ENCODE peak calls at places on chromosomes 1 and 21, in four cellular contexts. J is body of pancreas, I is small intestine, S is transverse colon. Z is an unnamed sample.

GRCh38 chr1:227685807-227686206 is 49.3 kb downstream of the JMJD4 start:
- DNase-seq in J (no peak), I (no peak), S (no peak), Z (no peak)

GRCh38 chr1:157849229-157849875 is 7.7 kb upstream of the CD5L start:
- DNase-seq in J (no peak), I (no peak), S (no peak), Z (no peak)

GRCh38 chr1:163082971-163083370 is 13.8 kb downstream of the RGS4 start:
- DNase-seq in J (no peak), I (no peak), S (no peak), Z (no peak)

GRCh38 chr1:48038273-48038767 is 41.1 kb upstream of the TRABD2B start:
- DNase-seq in J (no peak), I (no peak), S (no peak), Z (no peak)

GRCh38 chr1:222241410-222241809 is 306.5 kb downstream of the HHIPL2 start:
- DNase-seq in J (no peak), I (no peak), S (no peak), Z (no peak)

GRCh38 chr1:201582261-201582951 is 43.5 kb downstream of the NAV1 start:
- DNase-seq in J (peak; percentile 47), I (peak; percentile 29), S (peak; percentile 38), Z (no peak)

GRCh38 chr1:73771396-73771795 is 426.6 kb downstream of the LRRIQ3 start:
- DNase-seq in J (no peak), I (no peak), S (no peak), Z (no peak)

GRCh38 chr1:175969236-175969635 is 225.8 kb upstream of the TNR start:
- DNase-seq in J (no peak), I (no peak), S (no peak), Z (no peak)

GRCh38 chr1:213983589-213984386 is 4.0 kb upstream of the PROX1 start:
- DNase-seq in J (no peak), I (no peak), S (no peak), Z (no peak)

GRCh38 chr1:99808391-99809115 is 41.6 kb upstream of the AGL start:
- DNase-seq in J (peak; percentile 28), I (peak; percentile 77), S (peak; percentile 11), Z (peak; percentile 92)

GRCh38 chr1:29900086-29900485 is 663.8 kb downstream of the PTPRU start:
- DNase-seq in J (no peak), I (no peak), S (no peak), Z (no peak)

GRCh38 chr1:170545476-170545875 is 13.5 kb downstream of the GORAB start:
- DNase-seq in J (no peak), I (no peak), S (no peak), Z (peak; percentile 93)

GRCh38 chr1:38141483-38141882 is 94.9 kb upstream of the POU3F1 start:
- DNase-seq in J (no peak), I (no peak), S (no peak), Z (no peak)

GRCh38 chr1:88736633-88737248 is 52.7 kb downstream of the PKN2 start:
- DNase-seq in J (no peak), I (peak; percentile 41), S (no peak), Z (peak; percentile 35)

GRCh38 chr1:210663730-210664573 is 335.2 kb downstream of the HHAT start:
- DNase-seq in J (no peak), I (no peak), S (no peak), Z (no peak)

GRCh38 chr1:154866995-154867795 is 2.9 kb downstream of the KCNN3 start:
- DNase-seq in J (peak; percentile 61), I (no peak), S (peak; percentile 27), Z (peak; percentile 73)

GRCh38 chr21:37983336-37984095 is 67.3 kb upstream of the KCNJ6 start:
- DNase-seq in J (no peak), I (no peak), S (no peak), Z (peak; percentile 22)

GRCh38 chr1:151175036-151175741 is 592 bp downstream of the TMOD4 start:
- DNase-seq in J (no peak), I (no peak), S (no peak), Z (no peak)

GRCh38 chr1:43992232-43992995 is 1.0 kb downstream of the CCDC24 start:
- DNase-seq in J (no peak), I (no peak), S (no peak), Z (no peak)

GRCh38 chr1:180250883-180251509 is 20.9 kb downstream of the LHX4 start:
- DNase-seq in J (no peak), I (no peak), S (no peak), Z (no peak)

GRCh38 chr21:26597981-26598380 is 24.9 kb upstream of the CYYR1 start:
- DNase-seq in J (no peak), I (no peak), S (no peak), Z (peak; percentile 77)

GRCh38 chr1:61184035-61184713 is 101.8 kb downstream of the NFIA start:
- DNase-seq in J (peak; percentile 97), I (peak; percentile 29), S (peak; percentile 88), Z (peak; percentile 82)

GRCh38 chr1:906532-907420 is 16.9 kb upstream of the SAMD11 start:
- DNase-seq in J (no peak), I (peak; percentile 87), S (peak; percentile 75), Z (peak; percentile 70)

GRCh38 chr1:36224537-36225297 is 474 bp downstream of the THRAP3 start:
- DNase-seq in J (peak; percentile 70), I (peak; percentile 83), S (no peak), Z (peak; percentile 76)

GRCh38 chr1:231248778-231249177 is 7.8 kb downstream of the GNPAT start:
- DNase-seq in J (no peak), I (no peak), S (no peak), Z (peak; percentile 59)

GRCh38 chr1:109191377-109191776 is 22.3 kb upstream of the SARS1 start:
- DNase-seq in J (no peak), I (no peak), S (no peak), Z (no peak)

GRCh38 chr21:36835383-36835795 is 131.1 kb downstream of the HLCS start:
- DNase-seq in J (no peak), I (peak; percentile 45), S (peak; percentile 79), Z (no peak)

GRCh38 chr1:56967900-56968832 is 2.4 kb upstream of the C8B start:
- DNase-seq in J (peak; percentile 68), I (peak; percentile 75), S (no peak), Z (peak; percentile 1)

GRCh38 chr1:159763686-159764085 is 17.1 kb upstream of the DUSP23 start:
- DNase-seq in J (no peak), I (no peak), S (no peak), Z (no peak)

GRCh38 chr1:179083031-179083345 is 1.1 kb downstream of the TOR3A start:
- DNase-seq in J (no peak), I (no peak), S (no peak), Z (no peak)

GRCh38 chr1:64846573-64847430 is 101.9 kb downstream of the RAVER2 start:
- DNase-seq in J (no peak), I (peak; percentile 72), S (no peak), Z (no peak)

GRCh38 chr1:64847666-64848065 is 102.8 kb downstream of the RAVER2 start:
- DNase-seq in J (no peak), I (no peak), S (no peak), Z (no peak)

GRCh38 chr1:64844609-64845008 is 99.7 kb downstream of the RAVER2 start:
- DNase-seq in J (no peak), I (no peak), S (no peak), Z (no peak)

GRCh38 chr1:64844175-64844574 is 99.3 kb downstream of the RAVER2 start:
- DNase-seq in J (no peak), I (no peak), S (no peak), Z (no peak)

GRCh38 chr1:64845831-64846425 is 101.1 kb downstream of the RAVER2 start:
- DNase-seq in J (no peak), I (no peak), S (no peak), Z (no peak)
- H3K36me3 ChIP-seq in J (peaks cover under 1% of the 10 kb centered on the region), I (peaks cover 16% of the 10 kb centered on the region), S (peaks cover 52% of the 10 kb centered on the region), Z (peaks cover 15% of the 10 kb centered on the region)

DNA sequence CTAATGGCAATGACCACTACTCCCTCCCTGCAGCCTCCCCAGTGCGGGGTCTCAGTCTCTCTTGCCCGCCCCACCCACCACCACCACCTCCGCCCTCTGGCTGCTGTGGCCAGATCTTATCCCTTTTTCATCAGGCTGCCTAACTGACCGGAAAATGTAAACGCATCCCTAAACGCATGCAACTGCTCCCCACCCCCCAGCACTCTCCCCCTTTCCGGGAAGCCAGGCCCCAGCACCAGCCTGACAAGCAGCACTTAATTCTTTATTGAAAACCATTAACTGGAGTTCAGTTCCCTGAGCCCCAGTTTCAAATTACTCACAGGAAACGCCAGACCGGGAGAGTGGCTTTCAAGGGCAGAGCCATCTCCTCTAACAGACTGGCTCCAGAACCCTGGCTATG is 147.7 kb downstream of the DMRTA2 start:
- DNase-seq in J (no peak), I (no peak), S (no peak), Z (no peak)
- H3K36me3 ChIP-seq in J (no peaks in the 10 kb centered on the region), I (no peaks in the 10 kb centered on the region), S (no peaks in the 10 kb centered on the region), Z (no peaks in the 10 kb centered on the region)

DNA sequence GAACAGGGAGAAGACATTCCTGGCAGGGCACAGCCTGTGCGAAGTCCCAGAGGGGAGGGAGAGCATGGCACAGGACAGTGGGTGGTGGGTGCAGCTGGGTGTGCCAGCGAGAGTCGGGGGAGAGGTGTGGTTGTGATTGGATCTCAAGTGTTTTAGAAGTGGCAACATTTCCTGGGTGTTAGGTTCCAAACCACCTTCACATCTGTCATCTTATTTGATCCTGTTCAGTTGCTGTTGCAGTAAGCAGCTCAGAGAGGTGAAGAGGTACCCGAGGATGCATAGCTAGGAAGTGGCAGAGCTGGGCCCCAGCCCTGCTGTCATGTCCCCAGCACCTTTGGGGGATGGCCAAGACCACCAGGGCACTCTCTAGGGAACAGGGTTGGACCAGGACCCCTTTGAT is 22.0 kb upstream of the DISP3 start:
- DNase-seq in J (no peak), I (no peak), S (no peak), Z (no peak)
- H3K36me3 ChIP-seq in J (no peaks in the 10 kb centered on the region), I (no peaks in the 10 kb centered on the region), S (no peaks in the 10 kb centered on the region), Z (no peaks in the 10 kb centered on the region)

DNA sequence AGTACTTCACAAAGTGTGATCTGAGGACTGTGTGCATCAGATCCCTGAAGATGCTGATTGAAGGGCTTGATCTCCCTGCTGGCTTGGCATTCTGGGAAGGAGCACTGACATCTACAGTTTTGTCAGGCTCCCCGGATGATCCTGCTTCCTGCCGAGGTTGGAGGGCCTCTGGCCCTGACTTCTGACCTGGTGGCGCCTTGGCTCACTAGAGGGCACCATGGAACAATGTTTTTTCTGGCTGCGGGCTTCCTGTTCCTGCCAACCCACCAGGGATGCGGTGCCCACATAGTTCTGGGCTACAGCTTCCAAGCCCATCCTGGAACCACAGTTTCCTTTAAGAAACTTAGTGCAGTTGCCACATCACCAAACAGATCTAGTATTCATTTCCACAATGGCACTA is 38.8 kb upstream of the RASAL2 start:
- DNase-seq in J (no peak), I (peak; percentile 49), S (peak; percentile 54), Z (peak; percentile 40)
- H3K36me3 ChIP-seq in J (no peaks in the 10 kb centered on the region), I (no peaks in the 10 kb centered on the region), S (no peaks in the 10 kb centered on the region), Z (no peaks in the 10 kb centered on the region)

GRCh38 chr21:44053567-44053966 is 41.5 kb downstream of the TRAPPC10 start:
- DNase-seq in J (no peak), I (no peak), S (no peak), Z (no peak)

GRCh38 chr21:44052830-44053226 is 40.7 kb downstream of the TRAPPC10 start:
- DNase-seq in J (no peak), I (no peak), S (no peak), Z (no peak)

GRCh38 chr21:44051462-44051941 is 39.4 kb downstream of the TRAPPC10 start:
- DNase-seq in J (peak; percentile 51), I (no peak), S (no peak), Z (no peak)

GRCh38 chr21:44050276-44050675 is 38.2 kb downstream of the TRAPPC10 start:
- DNase-seq in J (no peak), I (no peak), S (no peak), Z (no peak)

GRCh38 chr21:44052071-44052829 is 40.1 kb downstream of the TRAPPC10 start:
- DNase-seq in J (peak; percentile 28), I (no peak), S (no peak), Z (peak; percentile 15)
- H3K36me3 ChIP-seq in J (no peaks in the 10 kb centered on the region), I (peaks cover 6% of the 10 kb centered on the region), S (peaks cover 20% of the 10 kb centered on the region), Z (peaks cover 11% of the 10 kb centered on the region)

GRCh38 chr21:42764883-42765282 is 111.5 kb downstream of the PDE9A start:
- DNase-seq in J (no peak), I (no peak), S (no peak), Z (no peak)
- H3K36me3 ChIP-seq in J (no peaks in the 10 kb centered on the region), I (no peaks in the 10 kb centered on the region), S (peaks cover 22% of the 10 kb centered on the region), Z (no peaks in the 10 kb centered on the region)

Z was measured in bronchial epithelial cell.